ENCODE peak calls at places on chromosomes 1 and 21, in four cellular contexts. W is activated CD4-positive, alpha-beta T cell treated with anti-CD3 and anti-CD28 coated beads for 36 hours; Z is activated B cell treated with CpG ODN at 0.5 μM for 24 hours; U is ovary. L is an unnamed sample.

GRCh38 chr1:199449221-199449620 is 578.3 kb upstream of the NR5A2 start:
- DNase-seq in Z (no peak), U (no peak), W (no peak), L (no peak)

GRCh38 chr1:230681599-230681998 is 32.3 kb downstream of the AGT start:
- DNase-seq in Z (no peak), W (peak), U (peak), L (peak)

GRCh38 chr1:202086579-202087350 is 36.0 kb upstream of the GPR37L1 start:
- DNase-seq in W (no peak), U (no peak), Z (no peak), L (no peak)

GRCh38 chr1:32200226-32201010 is at the start of gene CCDC28B:
- DNase-seq in U (peak), Z (peak), W (peak), L (no peak)

GRCh38 chr1:154626456-154627246 is 18.7 kb upstream of the ADAR start:
- DNase-seq in Z (no peak), W (no peak), U (no peak), L (no peak)

GRCh38 chr1:164771001-164771550 is 212.1 kb downstream of the PBX1 start:
- DNase-seq in W (no peak), U (no peak), Z (no peak), L (no peak)

GRCh38 chr1:8903908-8904650 is 25.6 kb upstream of the ENO1 start:
- DNase-seq in W (no peak), Z (no peak), U (peak), L (peak)

GRCh38 chr1:74426208-74426932 is 86.0 kb downstream of the LRRC53 start:
- DNase-seq in W (no peak), U (no peak), Z (no peak), L (no peak)

GRCh38 chr21:41947596-41948403 is 6.0 kb downstream of the C2CD2 start:
- DNase-seq in W (no peak), Z (no peak), U (peak), L (no peak)

GRCh38 chr1:157363660-157364140 is 188.6 kb downstream of the FCRL5 start:
- DNase-seq in Z (no peak), W (peak), U (no peak), L (no peak)

GRCh38 chr1:93625582-93626327 is 55.9 kb downstream of the BCAR3 start:
- DNase-seq in W (no peak), Z (no peak), U (no peak), L (no peak)

GRCh38 chr1:203324103-203325003 is 19.0 kb downstream of the BTG2 start:
- DNase-seq in U (no peak), Z (no peak), W (peak), L (no peak)

GRCh38 chr1:3192825-3193224 is 123.8 kb downstream of the PRDM16 start:
- DNase-seq in Z (no peak), U (no peak), W (no peak), L (no peak)

GRCh38 chr1:15833842-15834405 is 13.6 kb upstream of the SPEN start:
- DNase-seq in Z (no peak), W (no peak), U (no peak), L (no peak)

GRCh38 chr1:37037675-37038074 is 3.4 kb upstream of the GRIK3 start:
- DNase-seq in U (no peak), Z (no peak), W (no peak), L (no peak)

GRCh38 chr1:226943156-226943555 is 3.1 kb downstream of the COQ8A start:
- DNase-seq in U (no peak), W (no peak), Z (no peak), L (no peak)

GRCh38 chr1:30750751-30751291 is 6.8 kb downstream of the LAPTM5 start:
- DNase-seq in U (no peak), Z (peak), W (no peak), L (no peak)

GRCh38 chr1:181714428-181714827 is 231.1 kb downstream of the CACNA1E start:
- DNase-seq in U (no peak), W (no peak), Z (no peak), L (no peak)

GRCh38 chr1:171784779-171785178 is 3.3 kb downstream of the METTL13 start:
- DNase-seq in Z (no peak), U (no peak), W (peak), L (no peak)

GRCh38 chr1:117929340-117930172 is at the start of the genes GDAP2 and WDR3:
- DNase-seq in W (peak), U (peak), Z (peak), L (peak)

GRCh38 chr21:33587792-33588484 is 546 bp downstream of the DONSON start:
- DNase-seq in Z (no peak), U (peak), W (peak), L (no peak)

GRCh38 chr1:17682403-17682802 is 72.7 kb upstream of the ACTL8 start:
- DNase-seq in W (no peak), U (no peak), Z (no peak), L (no peak)

GRCh38 chr21:31498985-31499384 is 154.9 kb upstream of the TIAM1 start:
- DNase-seq in U (no peak), Z (no peak), W (no peak), L (no peak)

GRCh38 chr1:180926164-180926981 is 13.7 kb downstream of the KIAA1614 start:
- DNase-seq in Z (no peak), U (peak), W (peak), L (no peak)

GRCh38 chr1:116453906-116454305 is 80.9 kb downstream of the ATP1A1 start:
- DNase-seq in W (no peak), U (no peak), Z (no peak), L (no peak)

GRCh38 chr21:38818336-38818723 is 12.6 kb downstream of the ETS2 start:
- DNase-seq in W (no peak), U (no peak), Z (no peak), L (no peak)

GRCh38 chr1:187306671-187307415 is 478.1 kb downstream of the PLA2G4A start:
- DNase-seq in U (no peak), Z (no peak), W (no peak), L (no peak)

GRCh38 chr1:32448773-32449456 is 16.0 kb upstream of the ZBTB8B start:
- DNase-seq in U (no peak), Z (no peak), W (peak), L (no peak)

GRCh38 chr1:224719716-224720115 is 103.6 kb downstream of the CNIH3 start:
- DNase-seq in W (no peak), U (no peak), Z (no peak), L (no peak)

GRCh38 chr1:206030714-206031113 is 7.0 kb upstream of the CTSE start:
- DNase-seq in U (peak), W (peak), Z (peak), L (peak)

GRCh38 chr1:24285231-24285630 is 33.9 kb upstream of the GRHL3 start:
- DNase-seq in Z (no peak), W (no peak), U (no peak), L (peak)

GRCh38 chr21:42466700-42467612 is 29.1 kb downstream of the RSPH1 start:
- DNase-seq in W (peak), U (no peak), Z (peak), L (no peak)

GRCh38 chr1:24562625-24563024 is 6.7 kb downstream of the NCMAP start:
- DNase-seq in U (no peak), Z (no peak), W (no peak), L (no peak)

GRCh38 chr1:91502138-91502881 is 1.7 kb downstream of the CDC7 start:
- DNase-seq in U (no peak), W (no peak), Z (no peak), L (no peak)

GRCh38 chr1:151277249-151277648 is 4.8 kb upstream of the ZNF687 start:
- DNase-seq in Z (no peak), W (peak), U (no peak), L (no peak)

L was measured in epithelial cell of prostate.